ENCODE peak calls at places on chromosomes 7 and 10, in five cellular contexts. One of them, this sample, is unnamed.

GRCh38 chr7:75980865-75981449 is 13.4 kb downstream of the TMEM120A start:
- DNase-seq in A673: no peak
- DNase-seq in foreskin fibroblast: no peak
- DNase-seq in spleen: peak; percentile 74
- DNase-seq in smooth muscle cell of the brain vasculature: no peak
- DNase-seq in this sample: no peak

GRCh38 chr7:92622680-92623079 is 32.5 kb upstream of the FAM133B start:
- DNase-seq in A673: no peak
- DNase-seq in foreskin fibroblast: no peak
- DNase-seq in spleen: no peak
- DNase-seq in smooth muscle cell of the brain vasculature: no peak
- DNase-seq in this sample: no peak

GRCh38 chr7:151225948-151226510 is 976 bp downstream of the ABCF2 start:
- DNase-seq in A673: no peak
- DNase-seq in foreskin fibroblast: no peak
- DNase-seq in spleen: peak; percentile 45
- DNase-seq in smooth muscle cell of the brain vasculature: no peak
- DNase-seq in this sample: no peak

GRCh38 chr10:11404931-11405330 is 206.5 kb downstream of the USP6NL start:
- DNase-seq in A673: peak; percentile 72
- DNase-seq in foreskin fibroblast: no peak
- DNase-seq in spleen: no peak
- DNase-seq in smooth muscle cell of the brain vasculature: no peak
- DNase-seq in this sample: no peak

GRCh38 chr7:151248191-151249033 is at the start of gene SMARCD3:
- DNase-seq in A673: peak; percentile 85
- DNase-seq in foreskin fibroblast: no peak
- DNase-seq in spleen: peak; percentile 85
- DNase-seq in smooth muscle cell of the brain vasculature: no peak
- DNase-seq in this sample: peak; percentile 77

GRCh38 chr10:130018253-130018652 is 54.2 kb upstream of the EBF3 start:
- DNase-seq in A673: peak; percentile 14
- DNase-seq in foreskin fibroblast: peak; percentile 43
- DNase-seq in spleen: no peak
- DNase-seq in smooth muscle cell of the brain vasculature: no peak
- DNase-seq in this sample: peak; percentile 60

GRCh38 chr10:110758898-110759297 is 112.8 kb upstream of the PDCD4 start:
- DNase-seq in A673: peak; percentile 84
- DNase-seq in foreskin fibroblast: peak; percentile 10
- DNase-seq in spleen: no peak
- DNase-seq in smooth muscle cell of the brain vasculature: no peak
- DNase-seq in this sample: peak; percentile 45

GRCh38 chr10:98611432-98611831 is 164.7 kb upstream of the HPS1 start:
- DNase-seq in A673: peak; percentile 1
- DNase-seq in foreskin fibroblast: peak; percentile 9
- DNase-seq in spleen: no peak
- DNase-seq in smooth muscle cell of the brain vasculature: no peak
- DNase-seq in this sample: no peak

GRCh38 chr7:146136357-146136875 is 19.8 kb downstream of the CNTNAP2 start:
- DNase-seq in A673: no peak
- DNase-seq in foreskin fibroblast: no peak
- DNase-seq in spleen: no peak
- DNase-seq in smooth muscle cell of the brain vasculature: no peak
- DNase-seq in this sample: no peak

GRCh38 chr10:20694296-20694695 is 202.8 kb downstream of the NEBL start:
- DNase-seq in A673: no peak
- DNase-seq in foreskin fibroblast: no peak
- DNase-seq in spleen: no peak
- DNase-seq in smooth muscle cell of the brain vasculature: no peak
- DNase-seq in this sample: no peak